ENCODE peak calls at places on chromosomes 5 and 9, in eight cellular contexts. G, K, I, N, F, V, P and J are unnamed samples. For H3K9me3, the result is how much of the 10 kb centered on the place peaks cover.

GRCh38 chr5:110463116-110463515 is 263.4 kb downstream of the TMEM232 start:
- DNase-seq in G (no peak), K (no peak), I (no peak), N (no peak), F (no peak), V (no peak), P (no peak), J (no peak)

GRCh38 chr5:168681556-168682183 is 102.5 kb upstream of the PANK3 start:
- DNase-seq in G (peak), K (no peak), I (peak), N (no peak), F (peak), V (no peak), P (peak), J (no peak)

GRCh38 chr5:168736201-168736940 is 157.2 kb upstream of the PANK3 start:
- DNase-seq in G (no peak), K (no peak), I (no peak), N (no peak), F (no peak), V (no peak), P (peak), J (no peak)

GRCh38 chr5:127909078-127909477 is 174.5 kb upstream of the SLC12A2 start:
- DNase-seq in G (no peak), K (no peak), I (no peak), N (no peak), F (no peak), V (no peak), P (peak), J (no peak)

GRCh38 chr9:69542942-69543704 is 129.0 kb downstream of the APBA1 start:
- DNase-seq in G (no peak), K (no peak), I (no peak), N (no peak), F (no peak), V (no peak), P (peak), J (no peak)

GRCh38 chr9:3567988-3568387 is 42.2 kb upstream of the RFX3 start:
- DNase-seq in G (no peak), K (no peak), I (no peak), N (no peak), F (no peak), V (no peak), P (no peak), J (no peak)

GRCh38 chr5:75514323-75514722 is 2.6 kb downstream of the POLK start:
- DNase-seq in G (no peak), K (no peak), I (no peak), N (no peak), F (no peak), V (no peak), P (no peak), J (no peak)

GRCh38 chr5:175478384-175479124 is at the start of gene SFXN1:
- DNase-seq in G (peak), K (peak), I (peak), N (peak), F (peak), V (no peak), P (peak), J (peak)

GRCh38 chr9:35935755-35936509 is 22.0 kb downstream of the OR2S2 start:
- DNase-seq in G (no peak), K (no peak), I (no peak), N (no peak), F (no peak), V (peak), P (no peak), J (no peak)

GRCh38 chr5:155943516-155944407 is 383.2 kb upstream of the SGCD start:
- DNase-seq in G (peak), K (peak), I (peak), N (peak), F (peak), V (no peak), P (peak), J (no peak)

GRCh38 chr5:66436721-66437120 is 159.5 kb upstream of the MAST4 start:
- DNase-seq in G (no peak), K (no peak), I (no peak), N (no peak), F (no peak), V (no peak), P (no peak), J (no peak)

GRCh38 chr9:35267716-35268115 is 105.9 kb downstream of the UNC13B start:
- DNase-seq in G (no peak), K (no peak), I (no peak), N (no peak), F (no peak), V (no peak), P (no peak), J (no peak)

GRCh38 chr9:124017929-124018730 is 6.6 kb downstream of the LHX2 start:
- DNase-seq in G (no peak), K (no peak), I (no peak), N (no peak), F (no peak), V (no peak), P (no peak), J (no peak)

GRCh38 chr9:88802533-88802932 is 188.7 kb upstream of the S1PR3 start:
- DNase-seq in G (no peak), K (no peak), I (no peak), N (no peak), F (no peak), V (no peak), P (no peak), J (no peak)

GRCh38 chr9:107638922-107639321 is 149.4 kb upstream of the KLF4 start:
- DNase-seq in G (peak), K (no peak), I (peak), N (no peak), F (peak), V (no peak), P (no peak), J (no peak)

GRCh38 chr9:108300296-108301287 is 555.2 kb downstream of the ACTL7B start:
- DNase-seq in G (no peak), K (no peak), I (no peak), N (no peak), F (no peak), V (no peak), P (no peak), J (no peak)

GRCh38 chr9:111542497-111543254 is 17.7 kb downstream of the ZNF483 start:
- DNase-seq in G (no peak), K (no peak), I (no peak), N (no peak), F (no peak), V (no peak), P (no peak), J (no peak)
- H3K9me3 ChIP-seq in G (half or more), K (half or more), I (under half), N (half or more), F (under half), V (under half), P (under half), J (under half)

GRCh38 chr5:178703015-178703414 is 27.4 kb downstream of the ZNF354A start:
- DNase-seq in G (no peak), K (no peak), I (no peak), N (no peak), F (no peak), V (no peak), P (no peak), J (no peak)
- H3K9me3 ChIP-seq in G (under half), K (under half), I (under half), N (under half), F (under half), V (under half), P (under half), J (under half)

DNA sequence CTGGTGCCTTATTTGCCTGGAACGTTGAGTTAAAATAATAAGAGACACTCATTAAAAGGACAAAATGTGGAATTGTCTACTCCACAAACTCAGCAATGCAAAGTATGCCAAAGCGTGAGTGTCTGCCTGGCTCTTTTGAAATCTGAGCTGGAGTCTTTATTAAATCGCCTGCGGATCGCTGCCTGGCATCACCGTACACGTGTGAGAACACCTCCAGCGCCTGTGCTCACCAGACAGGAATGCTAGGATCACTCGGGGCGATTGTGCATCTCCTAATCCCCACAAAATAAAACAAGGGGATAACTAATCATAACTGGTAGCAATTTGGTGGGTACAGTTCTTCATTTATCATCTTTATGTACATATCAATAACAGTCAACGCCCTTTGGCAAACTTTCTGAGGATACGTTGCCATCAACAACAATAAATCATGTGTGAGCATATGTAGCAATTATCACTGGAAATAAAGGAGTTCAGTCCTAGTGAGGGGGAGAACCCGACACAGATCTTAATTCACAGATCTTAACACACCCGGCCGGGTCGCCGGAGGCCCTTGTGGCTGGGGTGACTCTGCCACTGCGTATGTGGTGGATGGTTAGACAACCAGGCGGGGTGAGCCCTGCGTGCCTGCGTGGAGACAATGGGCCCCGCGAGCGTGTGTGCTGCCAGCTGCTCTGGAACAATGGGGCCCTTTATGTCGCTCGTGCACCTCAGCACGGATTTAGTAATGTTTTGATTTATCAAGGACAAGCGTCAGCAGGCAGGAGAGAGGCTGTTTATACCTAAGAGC is 284.9 kb upstream of the IRX1 start:
- DNase-seq in G (no peak), K (no peak), I (no peak), N (no peak), F (no peak), V (no peak), P (no peak), J (no peak)
- H3K9me3 ChIP-seq in G (under half), K (under half), I (under half), N (under half), F (under half), V (half or more), P (under half), J (under half)

GRCh38 chr9:137739371-137739915 is 120.6 kb downstream of the EHMT1 start:
- DNase-seq in G (no peak), K (no peak), I (no peak), N (no peak), F (no peak), V (no peak), P (no peak), J (no peak)

GRCh38 chr9:137731216-137731946 is 112.6 kb downstream of the EHMT1 start:
- DNase-seq in G (no peak), K (no peak), I (no peak), N (no peak), F (no peak), V (no peak), P (no peak), J (no peak)

GRCh38 chr9:137733429-137733828 is 114.6 kb downstream of the EHMT1 start:
- DNase-seq in G (no peak), K (no peak), I (no peak), N (no peak), F (peak), V (no peak), P (no peak), J (no peak)

GRCh38 chr9:137731947-137732813 is 113.4 kb downstream of the EHMT1 start:
- DNase-seq in G (no peak), K (no peak), I (no peak), N (no peak), F (no peak), V (no peak), P (no peak), J (no peak)

GRCh38 chr9:137734181-137734580 is 115.4 kb downstream of the EHMT1 start:
- DNase-seq in G (no peak), K (no peak), I (no peak), N (no peak), F (no peak), V (no peak), P (no peak), J (no peak)
- H3K9me3 ChIP-seq in G (under half), K (under half), I (under half), N (under half), F (under half), V (under half), P (under half), J (under half)

GRCh38 chr5:167105951-167106350 is 1185.5 kb upstream of the WWC1 start:
- DNase-seq in G (no peak), K (no peak), I (no peak), N (no peak), F (no peak), V (no peak), P (no peak), J (no peak)
- H3K9me3 ChIP-seq in G (under half), K (under half), I (under half), N (under half), F (under half), V (under half), P (under half), J (under half)